ENCODE peak calls at places on chromosome 15, in five cellular contexts. H is SK-N-SH, S is GM12878, O is HepG2, G is K562. V is an unnamed sample.

GRCh38 chr15:76152197-76152596 is 92.4 kb downstream of the TMEM266 start:
- DNase-seq in S (no peak), O (no peak), H (no peak), G (no peak), V (no peak)

GRCh38 chr15:66720206-66721010 is 18.4 kb downstream of the SMAD6 start:
- DNase-seq in S (no peak), G (peak), O (no peak), H (no peak), V (no peak)

GRCh38 chr15:40754574-40754882 is 526 bp downstream of the RMDN3 start:
- DNase-seq in G (peak), H (peak), S (no peak), O (no peak), V (peak)

GRCh38 chr15:99931703-99932603 is 198.7 kb upstream of the LYSMD4 start:
- DNase-seq in H (no peak), O (no peak), S (no peak), G (no peak), V (no peak)

GRCh38 chr15:41512512-41513281 is 930 bp downstream of the LTK start:
- DNase-seq in G (peak), H (peak), O (no peak), S (no peak), V (no peak)

GRCh38 chr15:53747501-53748068 is 11.9 kb downstream of the WDR72 start:
- DNase-seq in S (no peak), G (no peak), O (peak), H (no peak), V (no peak)

GRCh38 chr15:70524470-70524869 is 238.9 kb downstream of the UACA start:
- DNase-seq in S (no peak), O (no peak), H (no peak), G (no peak), V (no peak)

GRCh38 chr15:77724649-77725048 is 91.9 kb upstream of the LINGO1 start:
- DNase-seq in H (no peak), O (no peak), G (no peak), S (no peak), V (no peak)

GRCh38 chr15:76994496-76994895 is 430 bp upstream of the PSTPIP1 start:
- DNase-seq in S (no peak), H (no peak), G (no peak), O (no peak), V (no peak)

GRCh38 chr15:62928242-62928995 is 114.1 kb upstream of the TPM1 start:
- DNase-seq in G (peak), S (no peak), H (peak), O (peak), V (no peak)

GRCh38 chr15:33360876-33361275 is 50.1 kb downstream of the RYR3 start:
- DNase-seq in G (no peak), H (peak), S (no peak), O (no peak), V (no peak)

GRCh38 chr15:33354411-33354810 is 43.6 kb downstream of the RYR3 start:
- DNase-seq in S (no peak), G (no peak), H (no peak), O (no peak), V (no peak)

GRCh38 chr15:33357845-33358244 is 47.1 kb downstream of the RYR3 start:
- DNase-seq in G (no peak), O (no peak), H (no peak), S (no peak), V (no peak)

DNA sequence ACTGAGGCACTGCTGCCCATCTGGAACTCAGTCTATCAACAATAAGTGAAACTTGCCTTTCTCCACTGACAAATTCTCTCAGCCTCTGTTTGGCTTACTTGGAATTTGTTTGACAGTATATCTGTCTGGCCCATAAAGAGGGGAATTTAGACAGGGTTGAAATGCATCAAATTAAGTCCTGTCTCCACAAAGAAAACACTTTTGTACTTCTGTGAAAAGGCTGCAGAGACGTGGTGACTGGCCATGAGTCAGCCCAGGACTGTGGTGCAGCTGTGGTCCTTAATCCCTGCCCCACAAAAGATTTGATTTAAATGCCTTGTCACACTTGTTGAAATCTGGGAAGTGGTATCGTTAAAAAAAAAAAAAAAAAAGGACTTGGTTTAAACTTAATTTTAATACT is 47.5 kb downstream of the RYR3 start:
- DNase-seq in G (no peak), O (no peak), H (no peak), S (no peak), V (no peak)
- TF ChIP-seq GABPA in G (no peak), O (no peak), H (no peak), S (no peak), V (no peak)

DNA sequence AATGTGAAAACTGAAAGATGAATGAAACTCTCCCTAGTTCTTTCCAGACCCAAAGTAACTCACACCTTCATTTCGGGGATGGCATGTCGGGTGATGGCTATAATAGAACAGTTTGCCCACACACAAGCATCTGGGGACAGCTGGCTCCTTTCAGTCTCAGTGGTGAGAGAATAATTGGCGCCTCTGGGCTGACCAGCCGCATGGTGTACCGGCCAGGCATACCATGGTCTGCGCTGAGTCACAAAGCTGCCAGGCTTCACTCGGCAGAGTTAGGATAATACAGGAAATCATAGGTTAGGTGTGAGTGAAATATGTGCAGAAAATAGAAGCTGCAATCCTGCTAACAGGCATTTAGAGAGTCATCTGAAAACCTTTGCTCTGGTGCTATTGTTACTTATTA is 80.4 kb upstream of the IGF1R start:
- DNase-seq in H (no peak), G (no peak), O (no peak), S (no peak), V (no peak)
- TF ChIP-seq REST in H (no peak), G (no peak), O (no peak), S (no peak), V (no peak)

DNA sequence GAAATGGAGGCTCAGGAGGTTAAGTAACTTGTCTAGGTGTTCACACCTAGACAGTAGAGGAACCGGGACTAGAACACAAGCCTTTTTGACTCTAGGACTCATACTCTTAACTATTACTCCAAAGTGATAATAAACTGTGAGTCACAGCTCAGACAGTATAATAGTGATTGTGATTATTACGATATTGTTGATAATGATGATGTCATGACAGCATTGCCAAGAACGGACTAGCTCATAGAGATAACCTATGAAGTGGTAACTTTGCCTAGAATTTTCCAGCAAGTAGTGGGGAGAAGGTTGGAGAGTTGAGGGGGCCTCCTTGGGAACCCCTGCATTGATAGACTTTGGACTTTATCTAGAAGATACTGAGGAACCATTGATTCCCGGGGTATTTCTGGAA is 34.0 kb downstream of the STARD5 start:
- DNase-seq in H (no peak), G (no peak), S (no peak), O (no peak), V (no peak)
- H3K27ac ChIP-seq in H (no peak), G (no peak), S (no peak), O (no peak), V (no peak)

GRCh38 chr15:90774731-90775521 is 57.8 kb downstream of the BLM start:
- DNase-seq in H (no peak), G (no peak), S (no peak), O (no peak), V (no peak)
- TF ChIP-seq GABPA in H (no peak), G (no peak), S (no peak), O (no peak), V (no peak)

DNA sequence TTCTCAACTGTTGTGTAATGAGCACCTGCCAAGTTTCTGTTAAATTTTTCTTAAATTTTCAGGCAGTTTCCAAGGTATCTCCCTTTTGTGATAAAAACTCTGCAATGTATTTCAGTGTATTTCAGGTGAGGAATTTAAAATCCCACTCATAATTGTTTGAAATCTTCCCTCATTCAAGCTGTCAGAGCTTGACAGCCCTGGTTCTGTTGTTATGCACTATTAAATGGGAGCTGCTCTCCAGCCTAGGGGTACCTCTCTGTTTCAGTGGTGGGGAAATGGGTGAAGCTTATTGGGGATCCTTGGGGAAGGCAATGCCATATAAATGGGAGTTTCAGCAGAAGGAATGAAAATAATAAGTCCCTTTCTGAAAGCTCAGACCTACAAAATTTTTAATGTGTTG is 178.0 kb upstream of the TMCO5A start:
- DNase-seq in O (no peak), G (no peak), S (no peak), H (no peak), V (no peak)
- TF ChIP-seq REST in O (no peak), G (no peak), S (no peak), H (no peak), V (no peak)

V was measured in HL-60.